ENCODE peak calls at places on chromosome 9, in four cellular contexts. One of them, this sample, is unnamed.
A peak's percentile ranks its signal among the peaks of the same experiment; 100 is the strongest.

GRCh38 chr9:26800322-26800721 is 92.3 kb downstream of the CAAP1 start:
- DNase-seq in CD8-positive, alpha-beta T cell: no peak
- DNase-seq in cardiac muscle cell: no peak
- DNase-seq in CD4-positive, alpha-beta T cell: no peak
- DNase-seq in this sample: no peak

GRCh38 chr9:7944521-7945022 is 145.0 kb upstream of the DMAC1 start:
- DNase-seq in CD8-positive, alpha-beta T cell: no peak
- DNase-seq in cardiac muscle cell: no peak
- DNase-seq in CD4-positive, alpha-beta T cell: no peak
- DNase-seq in this sample: no peak

GRCh38 chr9:117720066-117720465 is 15.9 kb downstream of the TLR4 start:
- DNase-seq in CD8-positive, alpha-beta T cell: no peak
- DNase-seq in cardiac muscle cell: no peak
- DNase-seq in CD4-positive, alpha-beta T cell: no peak
- DNase-seq in this sample: no peak

GRCh38 chr9:132647355-132647754 is 22.4 kb downstream of the DDX31 start:
- DNase-seq in CD8-positive, alpha-beta T cell: no peak
- DNase-seq in cardiac muscle cell: peak; percentile 97
- DNase-seq in CD4-positive, alpha-beta T cell: no peak
- DNase-seq in this sample: no peak

GRCh38 chr9:110282767-110283136 is 26.4 kb upstream of the TXN start:
- DNase-seq in CD8-positive, alpha-beta T cell: no peak
- DNase-seq in cardiac muscle cell: no peak
- DNase-seq in CD4-positive, alpha-beta T cell: no peak
- DNase-seq in this sample: no peak

GRCh38 chr9:84711936-84712335 is 42.4 kb downstream of the NTRK2 start:
- DNase-seq in CD8-positive, alpha-beta T cell: no peak
- DNase-seq in cardiac muscle cell: peak; percentile 24
- DNase-seq in CD4-positive, alpha-beta T cell: no peak
- DNase-seq in this sample: no peak

GRCh38 chr9:98922721-98923435 is 20.8 kb upstream of the COL15A1 start:
- DNase-seq in CD8-positive, alpha-beta T cell: no peak
- DNase-seq in cardiac muscle cell: peak; percentile 16
- DNase-seq in CD4-positive, alpha-beta T cell: no peak
- DNase-seq in this sample: no peak

GRCh38 chr9:14314929-14315753 is 1.2 kb upstream of the NFIB start:
- DNase-seq in CD8-positive, alpha-beta T cell: no peak
- DNase-seq in cardiac muscle cell: peak; percentile 98
- DNase-seq in CD4-positive, alpha-beta T cell: no peak
- DNase-seq in this sample: no peak

GRCh38 chr9:86407022-86407421 is 52.8 kb upstream of the TUT7 start:
- DNase-seq in CD8-positive, alpha-beta T cell: no peak
- DNase-seq in cardiac muscle cell: peak; percentile 51
- DNase-seq in CD4-positive, alpha-beta T cell: no peak
- DNase-seq in this sample: no peak

GRCh38 chr9:132007371-132007701 is 72.3 kb downstream of the MED27 start:
- DNase-seq in CD8-positive, alpha-beta T cell: no peak
- DNase-seq in cardiac muscle cell: no peak
- DNase-seq in CD4-positive, alpha-beta T cell: no peak
- DNase-seq in this sample: no peak

GRCh38 chr9:13377286-13377925 is 97.9 kb upstream of the MPDZ start:
- DNase-seq in CD8-positive, alpha-beta T cell: no peak
- DNase-seq in cardiac muscle cell: no peak
- DNase-seq in CD4-positive, alpha-beta T cell: no peak
- DNase-seq in this sample: no peak

GRCh38 chr9:119763260-119763659 is 394.0 kb upstream of the BRINP1 start:
- DNase-seq in CD8-positive, alpha-beta T cell: no peak
- DNase-seq in cardiac muscle cell: no peak
- DNase-seq in CD4-positive, alpha-beta T cell: no peak
- DNase-seq in this sample: no peak

GRCh38 chr9:82363236-82363635 is 374.7 kb downstream of the SPATA31D1 start:
- DNase-seq in CD8-positive, alpha-beta T cell: no peak
- DNase-seq in cardiac muscle cell: no peak
- DNase-seq in CD4-positive, alpha-beta T cell: no peak
- DNase-seq in this sample: no peak

GRCh38 chr9:99057665-99058625 is 47.0 kb upstream of the TGFBR1 start:
- DNase-seq in CD8-positive, alpha-beta T cell: peak; percentile 83
- DNase-seq in cardiac muscle cell: peak; percentile 86
- DNase-seq in CD4-positive, alpha-beta T cell: peak; percentile 60
- DNase-seq in this sample: peak; percentile 36

GRCh38 chr9:137302176-137303030 is at the start of gene NRARP:
- DNase-seq in CD8-positive, alpha-beta T cell: peak; percentile 92
- DNase-seq in cardiac muscle cell: peak; percentile 86
- DNase-seq in CD4-positive, alpha-beta T cell: peak; percentile 95
- DNase-seq in this sample: peak; percentile 95

GRCh38 chr9:97374811-97375210 is 37.1 kb upstream of the TDRD7 start:
- DNase-seq in CD8-positive, alpha-beta T cell: no peak
- DNase-seq in cardiac muscle cell: no peak
- DNase-seq in CD4-positive, alpha-beta T cell: no peak
- DNase-seq in this sample: no peak

GRCh38 chr9:108746001-108746400 is 109.8 kb downstream of the ACTL7B start:
- DNase-seq in CD8-positive, alpha-beta T cell: no peak
- DNase-seq in cardiac muscle cell: no peak
- DNase-seq in CD4-positive, alpha-beta T cell: no peak
- DNase-seq in this sample: no peak

GRCh38 chr9:131593936-131594665 is 48.8 kb downstream of the PRRT1B start:
- DNase-seq in CD8-positive, alpha-beta T cell: no peak
- DNase-seq in cardiac muscle cell: no peak
- DNase-seq in CD4-positive, alpha-beta T cell: no peak
- DNase-seq in this sample: no peak

GRCh38 chr9:125529589-125530515 is 177.2 kb downstream of the MAPKAP1 start:
- DNase-seq in CD8-positive, alpha-beta T cell: no peak
- DNase-seq in cardiac muscle cell: no peak
- DNase-seq in CD4-positive, alpha-beta T cell: no peak
- DNase-seq in this sample: no peak

GRCh38 chr9:86800681-86801080 is 146.6 kb downstream of the GAS1 start:
- DNase-seq in CD8-positive, alpha-beta T cell: no peak
- DNase-seq in cardiac muscle cell: no peak
- DNase-seq in CD4-positive, alpha-beta T cell: no peak
- DNase-seq in this sample: no peak

GRCh38 chr9:137280478-137281344 is 3.2 kb downstream of the TOR4A start:
- DNase-seq in CD8-positive, alpha-beta T cell: no peak
- DNase-seq in cardiac muscle cell: peak; percentile 52
- DNase-seq in CD4-positive, alpha-beta T cell: no peak
- DNase-seq in this sample: no peak

GRCh38 chr9:17776735-17777134 is 197.9 kb downstream of the SH3GL2 start:
- DNase-seq in CD8-positive, alpha-beta T cell: no peak
- DNase-seq in cardiac muscle cell: peak; percentile 3
- DNase-seq in CD4-positive, alpha-beta T cell: no peak
- DNase-seq in this sample: no peak

GRCh38 chr9:134157378-134157885 is 6.9 kb downstream of the RNU6ATAC start:
- DNase-seq in CD8-positive, alpha-beta T cell: no peak
- DNase-seq in cardiac muscle cell: no peak
- DNase-seq in CD4-positive, alpha-beta T cell: no peak
- DNase-seq in this sample: no peak

GRCh38 chr9:84166828-84167400 is 173.6 kb downstream of the SLC28A3 start:
- DNase-seq in CD8-positive, alpha-beta T cell: no peak
- DNase-seq in cardiac muscle cell: no peak
- DNase-seq in CD4-positive, alpha-beta T cell: no peak
- DNase-seq in this sample: no peak

GRCh38 chr9:90867101-90867500 is 65.5 kb downstream of the SYK start:
- DNase-seq in CD8-positive, alpha-beta T cell: no peak
- DNase-seq in cardiac muscle cell: no peak
- DNase-seq in CD4-positive, alpha-beta T cell: no peak
- DNase-seq in this sample: no peak

GRCh38 chr9:27078685-27079084 is 30.3 kb upstream of the TEK start:
- DNase-seq in CD8-positive, alpha-beta T cell: no peak
- DNase-seq in cardiac muscle cell: no peak
- DNase-seq in CD4-positive, alpha-beta T cell: no peak
- DNase-seq in this sample: no peak

GRCh38 chr9:121564861-121565260 is 65.2 kb upstream of the GGTA1 start:
- DNase-seq in CD8-positive, alpha-beta T cell: no peak
- DNase-seq in cardiac muscle cell: no peak
- DNase-seq in CD4-positive, alpha-beta T cell: no peak
- DNase-seq in this sample: no peak

GRCh38 chr9:88312517-88313103 is 75.6 kb upstream of the SPIN1 start:
- DNase-seq in CD8-positive, alpha-beta T cell: no peak
- DNase-seq in cardiac muscle cell: no peak
- DNase-seq in CD4-positive, alpha-beta T cell: no peak
- DNase-seq in this sample: no peak

GRCh38 chr9:16484744-16485143 is 385.7 kb downstream of the BNC2 start:
- DNase-seq in CD8-positive, alpha-beta T cell: no peak
- DNase-seq in cardiac muscle cell: peak; percentile 56
- DNase-seq in CD4-positive, alpha-beta T cell: no peak
- DNase-seq in this sample: no peak

GRCh38 chr9:68685770-68686169 is 19.3 kb upstream of the PIP5K1B start:
- DNase-seq in CD8-positive, alpha-beta T cell: no peak
- DNase-seq in cardiac muscle cell: peak; percentile 9
- DNase-seq in CD4-positive, alpha-beta T cell: no peak
- DNase-seq in this sample: peak; percentile 27

GRCh38 chr9:33498387-33498786 is 24.7 kb upstream of the NOL6 start:
- DNase-seq in CD8-positive, alpha-beta T cell: no peak
- DNase-seq in cardiac muscle cell: peak; percentile 23
- DNase-seq in CD4-positive, alpha-beta T cell: no peak
- DNase-seq in this sample: no peak

GRCh38 chr9:8860925-8861324 is 1061.3 kb upstream of the DMAC1 start:
- DNase-seq in CD8-positive, alpha-beta T cell: no peak
- DNase-seq in cardiac muscle cell: peak; percentile 73
- DNase-seq in CD4-positive, alpha-beta T cell: no peak
- DNase-seq in this sample: no peak

GRCh38 chr9:115883467-115884329 is 269.9 kb upstream of the PAPPA start:
- DNase-seq in CD8-positive, alpha-beta T cell: no peak
- DNase-seq in cardiac muscle cell: peak; percentile 65
- DNase-seq in CD4-positive, alpha-beta T cell: no peak
- DNase-seq in this sample: no peak

GRCh38 chr9:123615381-123615780 is 259.4 kb downstream of the CRB2 start:
- DNase-seq in CD8-positive, alpha-beta T cell: no peak
- DNase-seq in cardiac muscle cell: no peak
- DNase-seq in CD4-positive, alpha-beta T cell: no peak
- DNase-seq in this sample: no peak

GRCh38 chr9:7237473-7238243 is 479.9 kb downstream of the KDM4C start:
- DNase-seq in CD8-positive, alpha-beta T cell: no peak
- DNase-seq in cardiac muscle cell: peak; percentile 89
- DNase-seq in CD4-positive, alpha-beta T cell: no peak
- DNase-seq in this sample: no peak

GRCh38 chr9:4792572-4793411 is at the start of gene RCL1:
- DNase-seq in CD8-positive, alpha-beta T cell: peak; percentile 94
- DNase-seq in cardiac muscle cell: peak; percentile 97
- DNase-seq in CD4-positive, alpha-beta T cell: peak; percentile 96
- DNase-seq in this sample: peak; percentile 97
- TF ChIP-seq CTCF in CD8-positive, alpha-beta T cell: no peak
- TF ChIP-seq CTCF in cardiac muscle cell: no peak
- TF ChIP-seq CTCF in CD4-positive, alpha-beta T cell: no peak
- TF ChIP-seq CTCF in this sample: no peak

GRCh38 chr9:95103385-95104087 is 214.0 kb downstream of the FANCC start:
- DNase-seq in CD8-positive, alpha-beta T cell: no peak
- DNase-seq in cardiac muscle cell: peak; percentile 20
- DNase-seq in CD4-positive, alpha-beta T cell: no peak
- DNase-seq in this sample: no peak
- TF ChIP-seq CTCF in CD8-positive, alpha-beta T cell: no peak
- TF ChIP-seq CTCF in cardiac muscle cell: peak; percentile 19
- TF ChIP-seq CTCF in CD4-positive, alpha-beta T cell: no peak
- TF ChIP-seq CTCF in this sample: no peak

DNA sequence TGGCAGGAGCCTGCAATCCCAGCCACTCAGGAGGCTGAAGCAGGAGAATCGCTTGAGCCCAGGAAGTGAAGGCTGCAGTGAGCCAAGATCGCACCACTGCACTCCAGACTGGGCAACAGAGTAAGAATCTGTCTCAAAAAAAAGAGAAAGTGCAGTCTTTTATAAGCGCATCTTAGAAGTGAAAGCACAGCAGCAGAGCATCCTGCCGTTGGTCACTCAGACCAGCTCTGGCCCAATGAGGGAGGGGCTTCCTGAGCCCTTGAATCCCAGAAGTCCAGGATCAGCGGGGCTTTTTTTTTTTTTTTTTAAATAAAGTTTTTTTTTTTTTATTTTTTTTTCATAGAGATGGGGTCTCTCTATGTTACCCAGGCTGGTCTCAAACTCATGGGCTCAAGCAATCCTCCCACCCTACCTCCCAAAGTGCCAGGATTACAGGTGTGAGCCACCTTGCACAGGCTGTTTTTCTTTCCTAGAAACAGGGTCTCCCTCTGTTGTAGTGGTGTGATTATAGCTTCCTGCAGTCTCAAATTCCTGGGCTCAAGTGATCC is 42.3 kb downstream of the NAIF1 start:
- DNase-seq in CD8-positive, alpha-beta T cell: no peak
- DNase-seq in cardiac muscle cell: no peak
- DNase-seq in CD4-positive, alpha-beta T cell: no peak
- DNase-seq in this sample: no peak
- TF ChIP-seq CTCF in CD8-positive, alpha-beta T cell: no peak
- TF ChIP-seq CTCF in cardiac muscle cell: no peak
- TF ChIP-seq CTCF in CD4-positive, alpha-beta T cell: no peak
- TF ChIP-seq CTCF in this sample: no peak

GRCh38 chr9:4742246-4742645 is 1.2 kb upstream of the AK3 start:
- DNase-seq in CD8-positive, alpha-beta T cell: no peak
- DNase-seq in cardiac muscle cell: no peak
- DNase-seq in CD4-positive, alpha-beta T cell: no peak
- DNase-seq in this sample: no peak

GRCh38 chr9:4739587-4740372 is 1.2 kb downstream of the AK3 start:
- DNase-seq in CD8-positive, alpha-beta T cell: no peak
- DNase-seq in cardiac muscle cell: peak; percentile 17
- DNase-seq in CD4-positive, alpha-beta T cell: no peak
- DNase-seq in this sample: no peak

GRCh38 chr9:4741365-4742031 is 496 bp upstream of the AK3 start:
- DNase-seq in CD8-positive, alpha-beta T cell: no peak
- DNase-seq in cardiac muscle cell: peak; percentile 32
- DNase-seq in CD4-positive, alpha-beta T cell: peak; percentile 36
- DNase-seq in this sample: no peak

GRCh38 chr9:4740373-4740622 is 704 bp downstream of the AK3 start:
- DNase-seq in CD8-positive, alpha-beta T cell: no peak
- DNase-seq in cardiac muscle cell: peak; percentile 35
- DNase-seq in CD4-positive, alpha-beta T cell: no peak
- DNase-seq in this sample: no peak

DNA sequence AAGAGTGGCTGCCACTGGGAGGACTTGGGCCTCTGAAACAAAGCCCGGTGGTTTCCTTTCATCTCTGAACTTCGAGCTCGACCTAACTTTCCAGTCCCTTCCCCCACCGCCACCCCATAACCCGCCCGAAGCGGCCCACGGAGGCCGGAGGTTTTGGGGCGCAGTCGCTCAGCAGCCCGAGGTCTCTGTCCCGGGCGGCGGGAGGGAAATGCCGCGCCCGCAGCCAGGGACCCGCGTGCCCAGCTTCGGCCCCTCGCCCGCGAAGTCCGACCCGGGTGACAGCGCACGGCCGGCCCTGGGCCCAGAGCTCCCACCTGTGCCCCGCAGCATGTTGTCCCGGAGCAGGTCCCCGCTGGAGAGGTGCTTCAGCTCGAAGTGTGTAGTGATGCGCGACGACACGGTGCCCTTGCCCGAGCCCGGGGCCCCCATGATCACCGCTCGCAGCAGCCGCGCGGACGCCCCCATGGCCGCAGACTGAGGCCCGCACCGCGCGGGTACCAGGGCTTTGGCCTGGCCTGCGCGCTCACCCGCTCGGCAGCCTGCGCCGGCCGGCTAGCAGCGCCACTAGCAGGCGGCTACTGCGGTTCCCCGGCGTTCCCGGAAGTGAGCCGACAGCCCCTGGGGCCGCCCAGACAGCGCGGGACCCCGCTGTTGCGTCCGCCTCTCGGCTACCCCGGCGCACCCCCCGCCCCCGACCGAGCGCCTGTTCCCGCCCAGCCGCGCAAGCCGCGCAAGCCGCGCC is at the start of gene AK3:
- DNase-seq in CD8-positive, alpha-beta T cell: peak; percentile 89
- DNase-seq in cardiac muscle cell: peak; percentile 91
- DNase-seq in CD4-positive, alpha-beta T cell: peak; percentile 84
- DNase-seq in this sample: peak; percentile 79
- TF ChIP-seq CTCF in CD8-positive, alpha-beta T cell: no peak
- TF ChIP-seq CTCF in cardiac muscle cell: peak; percentile 26
- TF ChIP-seq CTCF in CD4-positive, alpha-beta T cell: no peak
- TF ChIP-seq CTCF in this sample: no peak

GRCh38 chr9:74534847-74535246 is 37.7 kb downstream of the RORB start:
- DNase-seq in CD8-positive, alpha-beta T cell: no peak
- DNase-seq in cardiac muscle cell: no peak
- DNase-seq in CD4-positive, alpha-beta T cell: no peak
- DNase-seq in this sample: no peak
- TF ChIP-seq CTCF in CD8-positive, alpha-beta T cell: no peak
- TF ChIP-seq CTCF in cardiac muscle cell: no peak
- TF ChIP-seq CTCF in CD4-positive, alpha-beta T cell: no peak
- TF ChIP-seq CTCF in this sample: no peak

This sample was measured in activated B cell treated with CpG ODN at 0.5 μM for 24 hours.